ENCODE peak calls at places on chromosomes 13 and 19, in nine cellular contexts. G is activated naive CD8-positive, alpha-beta T cell treated with anti-CD3 and anti-CD28 coated beads for 36 hours; E is activated gamma-delta T cell treated with Interleukin-2 at 50 U/mL for 16 hours; P is pulmonary artery endothelial cell; I is CD8-positive, alpha-beta memory T cell; C is renal cortical epithelial cell; R is stimulated activated CD8-positive, alpha-beta memory T cell treated with anti-CD3 and anti-CD28 coated beads, Interleukin-4, amount 100 ng/mL, for 4 hours; D is stimulated activated CD4-positive, alpha-beta T cell treated with anti-CD3 and anti-CD28 coated beads, TNF-alpha, amount 100 ng/mL, for 4 hours; S is breast epithelium. Y is an unnamed sample.

GRCh38 chr19:47520839-47521238 is 6.0 kb upstream of the NAPA start:
- DNase-seq in G (no peak), E (no peak), P (no peak), I (no peak), C (no peak), R (no peak), D (no peak), S (no peak), Y (no peak)

GRCh38 chr13:59178344-59178743 is 985.4 kb downstream of the DIAPH3 start:
- DNase-seq in G (no peak), E (no peak), P (no peak), I (no peak), C (no peak), R (no peak), D (no peak), S (no peak), Y (no peak)

GRCh38 chr19:10238172-10238783 is 7.1 kb upstream of the S1PR2 start:
- DNase-seq in G (no peak), E (no peak), P (no peak), I (no peak), C (no peak), R (no peak), D (no peak), S (no peak), Y (peak; percentile 79)

GRCh38 chr19:12899891-12900518 is 9.0 kb downstream of the GCDH start:
- DNase-seq in G (peak; percentile 63), E (no peak), P (no peak), I (no peak), C (no peak), R (no peak), D (no peak), S (no peak), Y (no peak)

GRCh38 chr19:2607712-2608601 is 94.5 kb downstream of the GNG7 start:
- DNase-seq in G (peak; percentile 93), E (peak; percentile 78), P (no peak), I (peak; percentile 74), C (no peak), R (peak; percentile 89), D (peak; percentile 89), S (no peak), Y (no peak)

GRCh38 chr13:113029487-113030258 is 60.7 kb downstream of the MCF2L start:
- DNase-seq in G (peak; percentile 57), E (peak; percentile 53), P (no peak), I (peak; percentile 34), C (no peak), R (peak; percentile 7), D (peak; percentile 20), S (no peak), Y (no peak)

GRCh38 chr13:77038907-77039470 is 12.0 kb upstream of the FBXL3 start:
- DNase-seq in G (no peak), E (no peak), P (peak; percentile 8), I (no peak), C (no peak), R (no peak), D (no peak), S (no peak), Y (no peak)

GRCh38 chr13:32007494-32007893 is 24.1 kb upstream of the FRY start:
- DNase-seq in G (no peak), E (no peak), P (no peak), I (no peak), C (no peak), R (no peak), D (no peak), S (no peak), Y (no peak)

Y was measured in left ventricle myocardium inferior.